ENCODE peak calls at places on chromosomes 5 and 9, in four cellular contexts. One of them, this sample, is unnamed.
A peak's percentile ranks its signal among the peaks of the same experiment; 100 is the strongest.

GRCh38 chr9:75083188-75083976 is 4.6 kb downstream of the NMRK1 start:
- DNase-seq in transverse colon: peak; percentile 71
- DNase-seq in stomach: peak; percentile 62
- DNase-seq in adrenal gland: no peak
- DNase-seq in this sample: peak; percentile 62

GRCh38 chr5:32450952-32451351 is 6.4 kb upstream of the ZFR start:
- DNase-seq in adrenal gland: no peak
- DNase-seq in stomach: no peak
- DNase-seq in transverse colon: no peak
- DNase-seq in this sample: no peak

GRCh38 chr5:16615737-16616535 is 861 bp downstream of the RETREG1 start:
- DNase-seq in stomach: no peak
- DNase-seq in adrenal gland: no peak
- DNase-seq in transverse colon: peak; percentile 10
- DNase-seq in this sample: no peak

GRCh38 chr5:140588311-140589070 is 23.9 kb downstream of the SLC35A4 start:
- DNase-seq in adrenal gland: no peak
- DNase-seq in transverse colon: no peak
- DNase-seq in stomach: no peak
- DNase-seq in this sample: no peak

GRCh38 chr9:134341306-134341705 is 15.1 kb downstream of the RXRA start:
- DNase-seq in transverse colon: peak; percentile 86
- DNase-seq in adrenal gland: no peak
- DNase-seq in stomach: peak; percentile 86
- DNase-seq in this sample: no peak

GRCh38 chr5:96790851-96791513 is 16.8 kb downstream of the ERAP1 start:
- DNase-seq in adrenal gland: no peak
- DNase-seq in stomach: no peak
- DNase-seq in transverse colon: no peak
- DNase-seq in this sample: no peak

GRCh38 chr5:60487466-60487865 is 212.5 kb downstream of the DEPDC1B start:
- DNase-seq in adrenal gland: no peak
- DNase-seq in stomach: no peak
- DNase-seq in transverse colon: no peak
- DNase-seq in this sample: no peak

GRCh38 chr5:31193591-31194457 is at the start of gene CDH6:
- DNase-seq in transverse colon: peak; percentile 9
- DNase-seq in adrenal gland: peak; percentile 21
- DNase-seq in stomach: no peak
- DNase-seq in this sample: no peak

GRCh38 chr9:112809351-112809848 is 58.8 kb downstream of the SNX30 start:
- DNase-seq in adrenal gland: no peak
- DNase-seq in stomach: no peak
- DNase-seq in transverse colon: no peak
- DNase-seq in this sample: no peak

GRCh38 chr9:108093773-108094675 is 604.5 kb upstream of the KLF4 start:
- DNase-seq in transverse colon: peak; percentile 63
- DNase-seq in adrenal gland: no peak
- DNase-seq in stomach: peak; percentile 39
- DNase-seq in this sample: no peak

GRCh38 chr9:108911820-108912219 is 22.1 kb downstream of the ELP1 start:
- DNase-seq in transverse colon: no peak
- DNase-seq in stomach: no peak
- DNase-seq in adrenal gland: no peak
- DNase-seq in this sample: no peak

GRCh38 chr9:108673386-108673785 is 182.4 kb downstream of the ACTL7B start:
- DNase-seq in stomach: no peak
- DNase-seq in adrenal gland: no peak
- DNase-seq in transverse colon: no peak
- DNase-seq in this sample: no peak

GRCh38 chr9:130675396-130675795 is 11.0 kb downstream of the PRDM12 start:
- DNase-seq in adrenal gland: no peak
- DNase-seq in stomach: no peak
- DNase-seq in transverse colon: no peak
- DNase-seq in this sample: no peak

GRCh38 chr5:161399996-161400562 is 146.4 kb downstream of the GABRB2 start:
- DNase-seq in stomach: no peak
- DNase-seq in adrenal gland: no peak
- DNase-seq in transverse colon: no peak
- DNase-seq in this sample: no peak

GRCh38 chr5:113340537-113340936 is 94.3 kb downstream of the TSSK1B start:
- DNase-seq in transverse colon: no peak
- DNase-seq in stomach: no peak
- DNase-seq in adrenal gland: no peak
- DNase-seq in this sample: no peak

GRCh38 chr9:130707225-130707976 is 13.8 kb downstream of the EXOSC2 start:
- DNase-seq in adrenal gland: peak; percentile 68
- DNase-seq in transverse colon: peak; percentile 76
- DNase-seq in stomach: peak; percentile 80
- DNase-seq in this sample: no peak

GRCh38 chr5:61303348-61303747 is 28.7 kb upstream of the ZSWIM6 start:
- DNase-seq in stomach: no peak
- DNase-seq in transverse colon: no peak
- DNase-seq in adrenal gland: no peak
- DNase-seq in this sample: no peak

GRCh38 chr9:33447404-33448158 is at the start of gene AQP3:
- DNase-seq in adrenal gland: peak; percentile 49
- DNase-seq in transverse colon: peak; percentile 81
- DNase-seq in stomach: peak; percentile 79
- DNase-seq in this sample: peak; percentile 84

GRCh38 chr5:36366883-36367282 is 65.2 kb upstream of the RANBP3L start:
- DNase-seq in adrenal gland: no peak
- DNase-seq in transverse colon: no peak
- DNase-seq in stomach: no peak
- DNase-seq in this sample: no peak

GRCh38 chr9:89606567-89607311 is 1.9 kb downstream of the GADD45G start:
- DNase-seq in transverse colon: peak; percentile 70
- DNase-seq in adrenal gland: peak; percentile 58
- DNase-seq in stomach: peak; percentile 78
- DNase-seq in this sample: peak; percentile 75

GRCh38 chr5:11903121-11903613 is 1.1 kb downstream of the CTNND2 start:
- DNase-seq in adrenal gland: no peak
- DNase-seq in transverse colon: no peak
- DNase-seq in stomach: no peak
- DNase-seq in this sample: no peak

DNA sequence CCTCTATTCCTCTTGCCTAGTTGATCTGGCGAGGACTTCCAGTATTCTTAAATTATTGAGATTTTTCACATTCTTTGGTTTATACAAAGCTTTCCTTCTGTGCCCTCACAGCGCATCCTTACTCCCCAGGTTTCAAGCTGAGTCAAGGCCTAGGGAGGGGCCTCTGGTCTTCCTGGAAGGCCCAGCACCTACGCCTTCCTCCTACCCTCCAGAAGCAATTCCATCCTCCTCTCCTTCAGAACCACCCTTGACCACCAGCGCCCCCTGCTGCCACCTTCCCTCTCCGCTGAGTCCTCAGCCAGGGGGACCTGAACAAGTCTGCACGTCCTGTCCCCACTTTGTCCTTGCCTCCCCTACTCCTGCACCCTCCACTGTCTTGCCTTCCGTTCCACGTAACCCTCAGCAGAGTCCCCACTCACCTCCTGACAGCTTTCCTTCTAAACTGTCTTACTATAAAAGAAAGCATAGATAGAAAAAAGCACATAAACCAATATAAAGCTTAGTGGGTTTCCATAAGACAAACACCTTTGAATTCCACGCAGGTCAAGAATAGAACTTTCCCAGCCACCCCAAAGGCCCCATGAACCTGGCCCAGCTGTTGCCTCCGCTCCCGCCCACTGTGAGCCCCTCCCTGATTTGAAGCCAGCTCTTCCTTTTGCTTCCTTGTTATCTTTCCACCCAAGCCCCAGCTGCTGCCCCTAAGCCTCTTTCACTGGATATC is 63.0 kb upstream of the CTSL start:
- DNase-seq in stomach: peak; percentile 81
- DNase-seq in transverse colon: peak; percentile 86
- DNase-seq in adrenal gland: peak; percentile 78
- DNase-seq in this sample: peak; percentile 83
- TF ChIP-seq POLR2A in stomach: no peak
- TF ChIP-seq POLR2A in transverse colon: no peak
- TF ChIP-seq POLR2A in adrenal gland: no peak
- TF ChIP-seq POLR2A in this sample: no peak

GRCh38 chr5:14672508-14673394 is 8.2 kb downstream of the OTULIN start:
- DNase-seq in transverse colon: no peak
- DNase-seq in adrenal gland: no peak
- DNase-seq in stomach: no peak
- DNase-seq in this sample: no peak

GRCh38 chr5:14672082-14672481 is 7.6 kb downstream of the OTULIN start:
- DNase-seq in adrenal gland: no peak
- DNase-seq in transverse colon: no peak
- DNase-seq in stomach: no peak
- DNase-seq in this sample: no peak

GRCh38 chr5:14669975-14670374 is 5.5 kb downstream of the OTULIN start:
- DNase-seq in transverse colon: no peak
- DNase-seq in adrenal gland: no peak
- DNase-seq in stomach: no peak
- DNase-seq in this sample: no peak

GRCh38 chr5:14669415-14669814 is 4.9 kb downstream of the OTULIN start:
- DNase-seq in transverse colon: no peak
- DNase-seq in stomach: no peak
- DNase-seq in adrenal gland: no peak
- DNase-seq in this sample: no peak

GRCh38 chr5:14671414-14671813 is 6.9 kb downstream of the OTULIN start:
- DNase-seq in adrenal gland: no peak
- DNase-seq in transverse colon: no peak
- DNase-seq in stomach: no peak
- DNase-seq in this sample: no peak
- H3K27ac ChIP-seq in adrenal gland: no peak overlapping the region
- H3K27ac ChIP-seq in transverse colon: no peak overlapping the region
- H3K27ac ChIP-seq in stomach: no peak overlapping the region
- H3K27ac ChIP-seq in this sample: peak overlapping the region; percentile 63

GRCh38 chr9:83062653-83063527 is at the start of gene RASEF:
- DNase-seq in adrenal gland: no peak
- DNase-seq in transverse colon: peak; percentile 85
- DNase-seq in stomach: peak; percentile 82
- DNase-seq in this sample: peak; percentile 66

GRCh38 chr9:83062011-83062652 is 810 bp downstream of the RASEF start:
- DNase-seq in transverse colon: peak; percentile 64
- DNase-seq in adrenal gland: no peak
- DNase-seq in stomach: peak; percentile 80
- DNase-seq in this sample: no peak

GRCh38 chr9:83066771-83067170 is 3.8 kb upstream of the RASEF start:
- DNase-seq in transverse colon: no peak
- DNase-seq in adrenal gland: no peak
- DNase-seq in stomach: no peak
- DNase-seq in this sample: no peak

GRCh38 chr9:83067579-83067978 is 4.6 kb upstream of the RASEF start:
- DNase-seq in stomach: no peak
- DNase-seq in transverse colon: no peak
- DNase-seq in adrenal gland: no peak
- DNase-seq in this sample: no peak

DNA sequence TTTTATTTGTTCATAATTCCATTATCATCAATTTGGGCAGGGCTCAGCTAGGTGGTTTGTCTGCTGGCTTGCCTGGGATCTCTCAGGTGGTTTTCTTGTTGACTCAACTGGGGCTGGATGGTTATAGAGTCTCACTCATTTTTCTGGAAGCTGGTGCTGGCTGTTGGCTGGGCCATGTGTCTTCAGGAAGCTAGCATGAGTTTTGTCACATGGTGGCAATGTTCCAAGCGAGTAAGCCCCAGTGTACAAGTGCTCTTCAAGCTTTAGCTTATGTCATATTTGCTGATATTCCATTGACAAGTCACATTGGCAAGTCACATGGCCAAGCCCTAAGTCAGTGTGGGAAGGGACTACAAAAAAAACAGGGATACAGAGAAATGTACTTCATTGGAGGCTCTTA is 2.3 kb upstream of the RASEF start:
- DNase-seq in stomach: no peak
- DNase-seq in adrenal gland: no peak
- DNase-seq in transverse colon: no peak
- DNase-seq in this sample: no peak
- H3K4me3 ChIP-seq in stomach: no peak overlapping the region
- H3K4me3 ChIP-seq in adrenal gland: no peak overlapping the region
- H3K4me3 ChIP-seq in transverse colon: no peak overlapping the region
- H3K4me3 ChIP-seq in this sample: no peak overlapping the region

DNA sequence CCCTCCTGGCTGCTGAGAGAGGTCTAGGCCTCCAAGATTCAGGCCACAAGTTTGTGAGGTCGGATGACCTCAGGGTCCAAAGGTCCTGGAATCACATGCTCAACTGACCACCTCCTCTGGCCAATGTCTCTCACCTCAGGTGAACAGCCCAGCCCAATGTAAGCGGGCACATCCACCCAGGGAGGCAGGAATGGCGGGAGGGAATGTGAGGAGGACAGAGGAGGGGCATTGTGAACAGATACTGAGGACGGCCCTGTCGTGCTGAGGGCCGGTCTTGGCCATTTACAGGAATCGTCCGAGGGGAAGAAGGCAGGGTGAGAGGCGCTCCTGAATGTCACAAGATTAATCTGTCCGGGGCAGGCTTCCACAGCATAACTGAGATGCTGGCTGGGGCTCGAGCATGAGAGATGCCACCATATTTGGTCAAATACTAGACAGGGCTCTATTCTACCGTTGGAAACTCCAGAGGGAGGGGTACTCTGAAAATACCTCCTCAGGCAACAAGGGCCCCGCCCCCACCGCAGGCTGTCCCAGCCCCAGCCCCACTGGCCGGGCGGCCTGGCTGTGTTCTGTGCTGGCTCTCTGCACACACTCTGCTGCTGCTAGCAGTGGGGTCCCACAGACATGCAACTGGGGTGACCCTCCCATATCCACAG is 1.5 kb upstream of the IL17B start:
- DNase-seq in stomach: no peak
- DNase-seq in transverse colon: peak; percentile 53
- DNase-seq in adrenal gland: no peak
- DNase-seq in this sample: no peak
- TF ChIP-seq POLR2A in stomach: no peak
- TF ChIP-seq POLR2A in transverse colon: peak; percentile 50
- TF ChIP-seq POLR2A in adrenal gland: no peak
- TF ChIP-seq POLR2A in this sample: no peak

GRCh38 chr5:143642791-143643190 is 169.2 kb upstream of the HMHB1 start:
- DNase-seq in adrenal gland: no peak
- DNase-seq in transverse colon: no peak
- DNase-seq in stomach: no peak
- DNase-seq in this sample: no peak
- H3K27ac ChIP-seq in adrenal gland: no peak overlapping the region
- H3K27ac ChIP-seq in transverse colon: no peak overlapping the region
- H3K27ac ChIP-seq in stomach: no peak overlapping the region
- H3K27ac ChIP-seq in this sample: no peak overlapping the region

DNA sequence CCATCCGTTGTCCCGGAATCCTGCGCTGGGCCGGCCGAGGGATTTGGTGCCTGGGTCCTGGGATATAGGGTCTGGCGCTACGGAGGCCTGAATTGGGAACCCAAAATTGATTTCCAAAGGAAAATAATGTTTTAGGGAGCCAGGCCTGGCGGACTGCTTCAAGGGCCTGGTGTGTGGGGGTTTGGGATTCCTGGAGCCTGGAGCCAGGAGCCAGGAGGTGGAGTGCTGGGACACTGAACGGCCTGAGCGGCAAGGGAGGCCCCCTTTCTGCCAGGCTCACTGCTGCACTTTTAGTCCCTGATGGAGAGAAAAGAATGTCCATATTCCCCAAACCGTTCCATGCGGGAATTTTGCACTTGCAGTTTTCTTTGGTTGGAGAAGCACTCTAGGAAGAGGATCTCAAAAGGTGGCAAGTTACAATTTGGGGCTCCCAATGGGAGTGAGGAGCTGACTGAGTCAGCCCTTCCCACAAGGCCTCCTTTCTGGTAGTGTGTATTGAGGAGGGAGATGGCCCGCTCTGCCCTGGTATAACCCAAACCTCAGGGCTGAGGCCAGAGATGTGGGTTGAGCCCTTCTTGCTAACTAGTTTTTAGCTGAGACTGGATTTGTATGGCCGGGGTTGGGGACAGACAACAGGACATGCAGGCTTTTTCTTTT is 2.2 kb downstream of the LMX1B start:
- DNase-seq in adrenal gland: no peak
- DNase-seq in transverse colon: no peak
- DNase-seq in stomach: no peak
- DNase-seq in this sample: no peak
- H3K4me3 ChIP-seq in adrenal gland: no peak overlapping the region
- H3K4me3 ChIP-seq in transverse colon: peak overlapping the region; percentile 24
- H3K4me3 ChIP-seq in stomach: no peak overlapping the region
- H3K4me3 ChIP-seq in this sample: no peak overlapping the region